ENCODE peak calls at places on chromosomes 16 and 17, in eight cellular contexts. Y is activated CD4-positive, alpha-beta T cell treated with anti-CD3 and anti-CD28 coated beads, Interleukin-2, amount 10 ng/mL, durations not matched to agents 7 days and 5 days; H is neural progenitor cell; P is NCI-H1105; K is DMS53; V is activated effector memory CD4-positive, alpha-beta T cell treated with anti-CD3 and anti-CD28 coated beads, Interleukin-2, amount 50 U/mL, for 16 hours; X is HS-5; I is effector CD4-positive, alpha-beta T cell. O is an unnamed sample.

GRCh38 chr16:2752850-2753522 is 548 bp downstream of the SRRM2 start:
- DNase-seq in Y (peak), H (peak), P (peak), K (peak), V (no peak), X (peak), I (no peak), O (no peak)

GRCh38 chr16:11576427-11577289 is 10.1 kb downstream of the LITAF start:
- DNase-seq in Y (no peak), H (no peak), P (no peak), K (peak), V (no peak), X (no peak), I (no peak), O (no peak)

GRCh38 chr16:53745753-53746258 is 41.9 kb downstream of the FTO start:
- DNase-seq in Y (no peak), H (no peak), P (no peak), K (peak), V (no peak), X (peak), I (no peak), O (no peak)

GRCh38 chr17:57337390-57337789 is 81.1 kb downstream of the MSI2 start:
- DNase-seq in Y (no peak), H (no peak), P (peak), K (no peak), V (no peak), X (no peak), I (no peak), O (no peak)

GRCh38 chr16:30491744-30492308 is 19.3 kb downstream of the ITGAL start:
- DNase-seq in Y (peak), H (no peak), P (no peak), K (peak), V (peak), X (peak), I (no peak), O (no peak)

GRCh38 chr17:50221500-50222480 is 20.4 kb upstream of the COL1A1 start:
- DNase-seq in Y (peak), H (no peak), P (no peak), K (no peak), V (no peak), X (no peak), I (no peak), O (no peak)

GRCh38 chr16:57999971-58000705 is at the start of gene ZNF319:
- DNase-seq in Y (no peak), H (peak), P (no peak), K (peak), V (no peak), X (no peak), I (peak), O (no peak)

GRCh38 chr17:70905796-70906195 is 736.5 kb downstream of the KCNJ2 start:
- DNase-seq in Y (no peak), H (no peak), P (no peak), K (no peak), V (no peak), X (peak), I (no peak), O (peak)

GRCh38 chr17:76139801-76140660 is 1.0 kb downstream of the FOXJ1 start:
- DNase-seq in Y (no peak), H (peak), P (peak), K (peak), V (peak), X (no peak), I (no peak), O (no peak)

GRCh38 chr16:89261691-89262563 is 44.4 kb downstream of the ZNF778 start:
- DNase-seq in Y (no peak), H (no peak), P (no peak), K (peak), V (no peak), X (no peak), I (no peak), O (no peak)

GRCh38 chr17:65820306-65820705 is 258.9 kb upstream of the AXIN2 start:
- DNase-seq in Y (no peak), H (no peak), P (no peak), K (no peak), V (no peak), X (no peak), I (no peak), O (no peak)

GRCh38 chr17:73644145-73645049 is at the start of gene SDK2:
- DNase-seq in Y (no peak), H (peak), P (no peak), K (peak), V (no peak), X (no peak), I (no peak), O (no peak)

GRCh38 chr16:58125041-58125440 is 4.1 kb downstream of the CFAP20 start:
- DNase-seq in Y (no peak), H (no peak), P (no peak), K (no peak), V (no peak), X (no peak), I (no peak), O (no peak)

O was measured in AG04449.